ENCODE peak calls at places on chromosomes 5 and 9, in eight cellular contexts. U is tibial nerve, V is A549, L is lung, J is cardiac muscle cell, E is heart right ventricle, F is esophagus muscularis mucosa, Y is aorta. D is an unnamed sample. For H3K9me3 and H3K4me1, the result is how much of the 10 kb centered on the place peaks cover.

GRCh38 chr5:143314664-143315063 is 88.8 kb downstream of the NR3C1 start:
- DNase-seq in E (no peak), U (no peak), F (no peak), J (no peak), Y (no peak), V (no peak), L (no peak), D (no peak)

GRCh38 chr9:87889882-87890252 is 7.2 kb downstream of the SPATA31E1 start:
- DNase-seq in J (no peak), F (peak), V (no peak), U (no peak), Y (no peak), L (no peak), E (no peak), D (no peak)

GRCh38 chr5:169581580-169582227 is 1.9 kb upstream of the SPDL1 start:
- DNase-seq in Y (no peak), L (peak), E (peak), F (no peak), U (peak), J (peak), V (peak), D (peak)

GRCh38 chr5:142671801-142672200 is 14.1 kb downstream of the FGF1 start:
- DNase-seq in J (no peak), F (no peak), L (no peak), V (no peak), Y (no peak), E (no peak), U (no peak), D (no peak)

GRCh38 chr5:169302491-169303118 is 1.7 kb upstream of the SLIT3 start:
- DNase-seq in J (peak), U (no peak), Y (peak), L (peak), V (peak), E (peak), F (no peak), D (peak)

GRCh38 chr5:32725994-32726659 is 15.0 kb downstream of the NPR3 start:
- DNase-seq in J (no peak), E (no peak), F (no peak), V (no peak), L (no peak), Y (no peak), U (no peak), D (no peak)

GRCh38 chr9:123425261-123425821 is 69.3 kb downstream of the CRB2 start:
- DNase-seq in Y (peak), U (no peak), V (no peak), J (no peak), L (no peak), F (no peak), E (no peak), D (no peak)

GRCh38 chr5:56326116-56326515 is 93.0 kb upstream of the ANKRD55 start:
- DNase-seq in V (no peak), J (no peak), Y (no peak), F (no peak), E (no peak), U (no peak), L (no peak), D (no peak)

GRCh38 chr5:179345429-179346321 is at the start of gene ADAMTS2:
- DNase-seq in Y (peak), F (no peak), J (peak), L (peak), E (peak), V (no peak), U (peak), D (no peak)

GRCh38 chr5:154478224-154478565 is at the start of gene HAND1:
- DNase-seq in E (peak), F (no peak), L (peak), V (peak), J (peak), Y (peak), U (no peak), D (no peak)

GRCh38 chr9:138103111-138103823 is 225.7 kb downstream of the CACNA1B start:
- DNase-seq in J (no peak), U (no peak), F (peak), V (no peak), L (no peak), E (no peak), Y (peak), D (no peak)
- H3K9me3 ChIP-seq in J (under half), U (under half), F (under half), V (under half), L (under half), E (under half), Y (under half), D (under half)

GRCh38 chr5:68261174-68262021 is 45.8 kb downstream of the PIK3R1 start:
- DNase-seq in E (no peak), J (no peak), F (no peak), L (no peak), V (no peak), U (no peak), Y (no peak), D (no peak)
- H3K4me1 ChIP-seq in E (half or more), J (under half), F (half or more), L (under half), V (under half), U (half or more), Y (under half), D (half or more)

GRCh38 chr5:62942384-62942783 is 363.8 kb downstream of the LRRC70 start:
- DNase-seq in E (no peak), U (no peak), F (no peak), V (no peak), L (no peak), Y (no peak), J (no peak), D (no peak)
- H3K4me3 ChIP-seq in E (no peak), U (no peak), F (no peak), V (no peak), L (no peak), Y (no peak), J (no peak), D (no peak)

GRCh38 chr9:65411901-65412300 is 126.9 kb upstream of the FOXD4L5 start:
- DNase-seq in J (no peak), L (no peak), V (no peak), U (no peak), Y (no peak), E (no peak), F (no peak), D (no peak)
- H3K9me3 ChIP-seq in J (under half), L (under half), V (under half), U (under half), Y (under half), E (under half), F (under half), D (under half)

DNA sequence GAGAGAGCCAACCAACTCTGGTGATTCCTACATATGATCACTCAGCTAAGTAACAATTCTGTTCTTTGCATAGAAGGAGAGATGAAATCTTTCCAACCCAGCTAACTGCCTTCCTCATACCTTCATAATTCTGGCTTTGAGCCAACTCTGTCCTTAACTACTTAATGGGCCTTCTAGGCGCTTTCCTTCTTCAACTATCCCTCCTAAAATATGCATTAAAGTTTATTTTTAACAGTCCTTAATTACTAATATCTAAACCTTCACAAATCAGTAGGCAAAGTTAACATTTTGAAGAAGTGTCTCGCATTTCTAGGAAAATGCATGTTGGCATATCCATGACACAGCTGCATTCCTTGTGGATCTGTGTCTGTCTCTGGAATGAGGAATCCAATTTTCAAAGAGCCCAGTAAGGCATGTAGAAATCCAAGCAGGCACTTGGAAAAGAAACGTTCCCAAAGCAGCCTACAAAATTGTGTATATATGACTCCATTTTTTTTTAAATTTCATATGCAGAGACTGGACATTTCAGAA is 284.7 kb upstream of the GRAMD2B start:
- DNase-seq in J (peak), Y (no peak), E (no peak), L (no peak), V (no peak), U (no peak), F (no peak), D (no peak)
- H3K4me1 ChIP-seq in J (under half), Y (under half), E (under half), L (under half), V (under half), U (under half), F (under half), D (under half)

DNA sequence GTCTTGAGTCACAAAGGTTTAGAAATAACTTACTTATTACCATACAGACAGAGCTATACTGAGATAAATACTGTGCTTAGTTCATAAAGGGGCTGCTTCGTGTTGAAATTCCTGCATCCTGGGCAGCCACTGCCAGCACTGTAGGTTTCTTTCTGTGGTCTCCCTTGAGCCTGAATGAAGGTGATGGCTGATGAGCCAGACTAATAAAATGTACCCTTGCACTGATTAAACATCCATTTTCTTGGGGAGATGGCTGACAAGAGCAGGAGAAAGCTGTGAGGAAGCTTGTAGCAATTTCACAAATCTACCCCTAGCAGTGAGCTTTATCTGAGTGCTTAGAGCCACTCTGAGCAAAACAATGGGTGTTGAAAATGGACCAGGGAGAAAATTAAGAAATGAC is 23.4 kb upstream of the ZSWIM6 start:
- DNase-seq in V (no peak), F (no peak), L (no peak), Y (no peak), U (no peak), J (no peak), E (no peak), D (no peak)
- H3K4me3 ChIP-seq in V (no peak), F (no peak), L (no peak), Y (no peak), U (no peak), J (no peak), E (no peak), D (no peak)

D was measured in naive thymus-derived CD4-positive, alpha-beta T cell.